ENCODE peak calls at places on chromosome 7, in eight cellular contexts. One of them, this sample, is unnamed. For H3K27me3, the result is how much of the 10 kb centered on the place peaks cover.

GRCh38 chr7:129771928-129772479 is 160.5 kb downstream of the NRF1 start:
- DNase-seq in BE2C: no peak
- DNase-seq in CD4-positive, CD25-positive, alpha-beta regulatory T cell: no peak
- DNase-seq in mesendoderm: peak
- DNase-seq in heart right ventricle: no peak
- DNase-seq in psoas muscle: no peak
- DNase-seq in Panc1: no peak
- DNase-seq in heart left ventricle: no peak
- DNase-seq in this sample: no peak

GRCh38 chr7:4861227-4861626 is 603 bp downstream of the PAPOLB start:
- DNase-seq in CD4-positive, CD25-positive, alpha-beta regulatory T cell: no peak
- DNase-seq in BE2C: no peak
- DNase-seq in mesendoderm: no peak
- DNase-seq in heart right ventricle: no peak
- DNase-seq in Panc1: no peak
- DNase-seq in psoas muscle: no peak
- DNase-seq in heart left ventricle: no peak
- DNase-seq in this sample: no peak

GRCh38 chr7:79159040-79159664 is 294.3 kb downstream of the MAGI2 start:
- DNase-seq in BE2C: no peak
- DNase-seq in mesendoderm: peak
- DNase-seq in heart right ventricle: no peak
- DNase-seq in Panc1: no peak
- DNase-seq in CD4-positive, CD25-positive, alpha-beta regulatory T cell: no peak
- DNase-seq in psoas muscle: no peak
- DNase-seq in heart left ventricle: no peak
- DNase-seq in this sample: no peak

GRCh38 chr7:5694221-5694754 is 87.2 kb downstream of the RNF216 start:
- DNase-seq in heart right ventricle: no peak
- DNase-seq in heart left ventricle: no peak
- DNase-seq in Panc1: no peak
- DNase-seq in mesendoderm: no peak
- DNase-seq in psoas muscle: no peak
- DNase-seq in CD4-positive, CD25-positive, alpha-beta regulatory T cell: no peak
- DNase-seq in BE2C: no peak
- DNase-seq in this sample: peak

GRCh38 chr7:122673951-122674350 is 25.0 kb downstream of the RNF133 start:
- DNase-seq in CD4-positive, CD25-positive, alpha-beta regulatory T cell: no peak
- DNase-seq in psoas muscle: no peak
- DNase-seq in heart left ventricle: no peak
- DNase-seq in mesendoderm: no peak
- DNase-seq in heart right ventricle: no peak
- DNase-seq in Panc1: no peak
- DNase-seq in BE2C: no peak
- DNase-seq in this sample: no peak

GRCh38 chr7:130084037-130084875 is 13.9 kb downstream of the KLHDC10 start:
- DNase-seq in Panc1: no peak
- DNase-seq in heart right ventricle: no peak
- DNase-seq in psoas muscle: no peak
- DNase-seq in CD4-positive, CD25-positive, alpha-beta regulatory T cell: no peak
- DNase-seq in BE2C: no peak
- DNase-seq in mesendoderm: peak
- DNase-seq in heart left ventricle: no peak
- DNase-seq in this sample: no peak

GRCh38 chr7:143884978-143885559 is 16.9 kb downstream of the TCAF1 start:
- DNase-seq in Panc1: no peak
- DNase-seq in heart left ventricle: no peak
- DNase-seq in mesendoderm: peak
- DNase-seq in CD4-positive, CD25-positive, alpha-beta regulatory T cell: no peak
- DNase-seq in BE2C: peak
- DNase-seq in heart right ventricle: peak
- DNase-seq in psoas muscle: peak
- DNase-seq in this sample: peak

GRCh38 chr7:87671-88070 is 104.7 kb upstream of the FAM20C start:
- DNase-seq in heart left ventricle: no peak
- DNase-seq in mesendoderm: no peak
- DNase-seq in psoas muscle: no peak
- DNase-seq in heart right ventricle: no peak
- DNase-seq in CD4-positive, CD25-positive, alpha-beta regulatory T cell: no peak
- DNase-seq in BE2C: no peak
- DNase-seq in Panc1: no peak
- DNase-seq in this sample: no peak

GRCh38 chr7:137950263-137950621 is 51.6 kb downstream of the CREB3L2 start:
- DNase-seq in CD4-positive, CD25-positive, alpha-beta regulatory T cell: no peak
- DNase-seq in psoas muscle: no peak
- DNase-seq in heart right ventricle: no peak
- DNase-seq in BE2C: no peak
- DNase-seq in heart left ventricle: no peak
- DNase-seq in mesendoderm: no peak
- DNase-seq in Panc1: no peak
- DNase-seq in this sample: no peak

GRCh38 chr7:23394828-23395227 is 75.5 kb downstream of the IGF2BP3 start:
- DNase-seq in heart left ventricle: no peak
- DNase-seq in psoas muscle: no peak
- DNase-seq in Panc1: no peak
- DNase-seq in BE2C: no peak
- DNase-seq in CD4-positive, CD25-positive, alpha-beta regulatory T cell: no peak
- DNase-seq in mesendoderm: no peak
- DNase-seq in heart right ventricle: no peak
- DNase-seq in this sample: no peak

GRCh38 chr7:120703585-120704240 is 154.2 kb downstream of the TSPAN12 start:
- DNase-seq in heart right ventricle: no peak
- DNase-seq in Panc1: no peak
- DNase-seq in heart left ventricle: no peak
- DNase-seq in CD4-positive, CD25-positive, alpha-beta regulatory T cell: no peak
- DNase-seq in BE2C: no peak
- DNase-seq in mesendoderm: no peak
- DNase-seq in psoas muscle: no peak
- DNase-seq in this sample: no peak

GRCh38 chr7:17523813-17524741 is 225.6 kb downstream of the AHR start:
- DNase-seq in mesendoderm: no peak
- DNase-seq in heart left ventricle: no peak
- DNase-seq in heart right ventricle: no peak
- DNase-seq in BE2C: no peak
- DNase-seq in CD4-positive, CD25-positive, alpha-beta regulatory T cell: no peak
- DNase-seq in psoas muscle: no peak
- DNase-seq in Panc1: peak
- DNase-seq in this sample: no peak

GRCh38 chr7:148014473-148014872 is 576.1 kb upstream of the C7orf33 start:
- DNase-seq in Panc1: no peak
- DNase-seq in heart right ventricle: no peak
- DNase-seq in CD4-positive, CD25-positive, alpha-beta regulatory T cell: no peak
- DNase-seq in BE2C: no peak
- DNase-seq in heart left ventricle: no peak
- DNase-seq in psoas muscle: no peak
- DNase-seq in mesendoderm: no peak
- DNase-seq in this sample: no peak

GRCh38 chr7:131183076-131183471 is 144.6 kb upstream of the MKLN1 start:
- DNase-seq in mesendoderm: no peak
- DNase-seq in BE2C: no peak
- DNase-seq in heart right ventricle: no peak
- DNase-seq in Panc1: no peak
- DNase-seq in heart left ventricle: no peak
- DNase-seq in psoas muscle: no peak
- DNase-seq in CD4-positive, CD25-positive, alpha-beta regulatory T cell: no peak
- DNase-seq in this sample: no peak

GRCh38 chr7:17947606-17948005 is 7.3 kb upstream of the SNX13 start:
- DNase-seq in mesendoderm: no peak
- DNase-seq in CD4-positive, CD25-positive, alpha-beta regulatory T cell: no peak
- DNase-seq in psoas muscle: no peak
- DNase-seq in heart right ventricle: no peak
- DNase-seq in Panc1: no peak
- DNase-seq in BE2C: no peak
- DNase-seq in heart left ventricle: no peak
- DNase-seq in this sample: no peak

GRCh38 chr7:44720301-44720700 is 28.3 kb upstream of the ZMIZ2 start:
- DNase-seq in CD4-positive, CD25-positive, alpha-beta regulatory T cell: no peak
- DNase-seq in heart right ventricle: no peak
- DNase-seq in mesendoderm: peak
- DNase-seq in Panc1: no peak
- DNase-seq in psoas muscle: no peak
- DNase-seq in BE2C: no peak
- DNase-seq in heart left ventricle: no peak
- DNase-seq in this sample: no peak

GRCh38 chr7:47273088-47273487 is 308.8 kb downstream of the TNS3 start:
- DNase-seq in Panc1: no peak
- DNase-seq in CD4-positive, CD25-positive, alpha-beta regulatory T cell: no peak
- DNase-seq in mesendoderm: peak
- DNase-seq in BE2C: no peak
- DNase-seq in heart left ventricle: no peak
- DNase-seq in psoas muscle: no peak
- DNase-seq in heart right ventricle: no peak
- DNase-seq in this sample: no peak

GRCh38 chr7:129169171-129169643 is 19.2 kb upstream of the SMO start:
- DNase-seq in mesendoderm: peak
- DNase-seq in Panc1: no peak
- DNase-seq in BE2C: no peak
- DNase-seq in CD4-positive, CD25-positive, alpha-beta regulatory T cell: no peak
- DNase-seq in heart left ventricle: peak
- DNase-seq in heart right ventricle: peak
- DNase-seq in psoas muscle: peak
- DNase-seq in this sample: peak

GRCh38 chr7:104156842-104157277 is 51.0 kb downstream of the ORC5 start:
- DNase-seq in BE2C: no peak
- DNase-seq in heart left ventricle: no peak
- DNase-seq in psoas muscle: no peak
- DNase-seq in CD4-positive, CD25-positive, alpha-beta regulatory T cell: no peak
- DNase-seq in heart right ventricle: no peak
- DNase-seq in mesendoderm: peak
- DNase-seq in Panc1: peak
- DNase-seq in this sample: no peak

GRCh38 chr7:132402751-132403245 is 173.5 kb downstream of the PLXNA4 start:
- DNase-seq in BE2C: no peak
- DNase-seq in Panc1: no peak
- DNase-seq in psoas muscle: no peak
- DNase-seq in CD4-positive, CD25-positive, alpha-beta regulatory T cell: no peak
- DNase-seq in mesendoderm: no peak
- DNase-seq in heart left ventricle: no peak
- DNase-seq in heart right ventricle: peak
- DNase-seq in this sample: peak

GRCh38 chr7:20745716-20746115 is 41.0 kb downstream of the SP8 start:
- DNase-seq in heart right ventricle: no peak
- DNase-seq in BE2C: no peak
- DNase-seq in heart left ventricle: no peak
- DNase-seq in psoas muscle: no peak
- DNase-seq in mesendoderm: peak
- DNase-seq in Panc1: no peak
- DNase-seq in CD4-positive, CD25-positive, alpha-beta regulatory T cell: no peak
- DNase-seq in this sample: no peak

GRCh38 chr7:3762146-3762831 is 461.2 kb downstream of the SDK1 start:
- DNase-seq in mesendoderm: no peak
- DNase-seq in Panc1: no peak
- DNase-seq in CD4-positive, CD25-positive, alpha-beta regulatory T cell: no peak
- DNase-seq in BE2C: no peak
- DNase-seq in heart left ventricle: no peak
- DNase-seq in psoas muscle: no peak
- DNase-seq in heart right ventricle: no peak
- DNase-seq in this sample: no peak
- H3K4me3 ChIP-seq in mesendoderm: no peak
- H3K4me3 ChIP-seq in Panc1: peak
- H3K4me3 ChIP-seq in CD4-positive, CD25-positive, alpha-beta regulatory T cell: no peak
- H3K4me3 ChIP-seq in BE2C: no peak
- H3K4me3 ChIP-seq in heart left ventricle: no peak
- H3K4me3 ChIP-seq in psoas muscle: no peak
- H3K4me3 ChIP-seq in heart right ventricle: no peak
- H3K4me3 ChIP-seq in this sample: no peak

GRCh38 chr7:38671901-38672559 is 40.9 kb upstream of the AMPH start:
- DNase-seq in BE2C: no peak
- DNase-seq in mesendoderm: no peak
- DNase-seq in heart right ventricle: no peak
- DNase-seq in Panc1: no peak
- DNase-seq in psoas muscle: no peak
- DNase-seq in heart left ventricle: no peak
- DNase-seq in CD4-positive, CD25-positive, alpha-beta regulatory T cell: no peak
- DNase-seq in this sample: no peak
- H3K27me3 ChIP-seq in BE2C: under half
- H3K27me3 ChIP-seq in mesendoderm: under half
- H3K27me3 ChIP-seq in heart right ventricle: under half
- H3K27me3 ChIP-seq in Panc1: under half
- H3K27me3 ChIP-seq in psoas muscle: under half
- H3K27me3 ChIP-seq in heart left ventricle: under half
- H3K27me3 ChIP-seq in CD4-positive, CD25-positive, alpha-beta regulatory T cell: under half
- H3K27me3 ChIP-seq in this sample: under half

DNA sequence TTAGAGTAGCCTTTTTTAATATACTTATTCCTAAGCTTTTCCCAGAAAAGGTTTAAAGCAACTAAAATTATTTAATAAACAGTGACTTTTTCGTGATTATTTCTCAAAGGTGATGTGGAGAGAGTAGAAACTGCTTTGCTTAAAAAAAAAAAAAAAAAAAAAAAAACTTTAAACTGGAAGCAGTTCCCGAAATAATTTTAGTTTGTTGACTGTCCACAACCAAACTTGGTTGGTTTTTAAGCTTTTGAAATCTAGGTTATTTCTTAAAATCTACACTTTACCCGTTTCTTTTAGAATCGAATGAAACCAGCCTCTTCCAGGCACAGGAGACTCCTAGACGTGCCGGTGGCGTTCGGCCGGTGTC is 7.2 kb downstream of the SKAP2 start:
- DNase-seq in BE2C: no peak
- DNase-seq in CD4-positive, CD25-positive, alpha-beta regulatory T cell: no peak
- DNase-seq in Panc1: no peak
- DNase-seq in heart left ventricle: no peak
- DNase-seq in mesendoderm: no peak
- DNase-seq in psoas muscle: no peak
- DNase-seq in heart right ventricle: no peak
- DNase-seq in this sample: no peak
- H3K4me3 ChIP-seq in BE2C: no peak
- H3K4me3 ChIP-seq in CD4-positive, CD25-positive, alpha-beta regulatory T cell: no peak
- H3K4me3 ChIP-seq in Panc1: peak
- H3K4me3 ChIP-seq in heart left ventricle: no peak
- H3K4me3 ChIP-seq in mesendoderm: no peak
- H3K4me3 ChIP-seq in psoas muscle: peak
- H3K4me3 ChIP-seq in heart right ventricle: no peak
- H3K4me3 ChIP-seq in this sample: no peak

GRCh38 chr7:1236132-1236655 is 3.5 kb downstream of the UNCX start:
- DNase-seq in CD4-positive, CD25-positive, alpha-beta regulatory T cell: no peak
- DNase-seq in Panc1: no peak
- DNase-seq in psoas muscle: peak
- DNase-seq in heart right ventricle: no peak
- DNase-seq in BE2C: no peak
- DNase-seq in heart left ventricle: no peak
- DNase-seq in mesendoderm: peak
- DNase-seq in this sample: no peak

GRCh38 chr7:1236831-1237701 is 4.4 kb downstream of the UNCX start:
- DNase-seq in heart left ventricle: no peak
- DNase-seq in heart right ventricle: no peak
- DNase-seq in mesendoderm: no peak
- DNase-seq in BE2C: no peak
- DNase-seq in CD4-positive, CD25-positive, alpha-beta regulatory T cell: no peak
- DNase-seq in psoas muscle: no peak
- DNase-seq in Panc1: no peak
- DNase-seq in this sample: no peak

GRCh38 chr7:1239455-1240295 is 7.0 kb downstream of the UNCX start:
- DNase-seq in heart left ventricle: no peak
- DNase-seq in Panc1: no peak
- DNase-seq in heart right ventricle: no peak
- DNase-seq in BE2C: no peak
- DNase-seq in CD4-positive, CD25-positive, alpha-beta regulatory T cell: no peak
- DNase-seq in mesendoderm: peak
- DNase-seq in psoas muscle: no peak
- DNase-seq in this sample: no peak

GRCh38 chr7:1238363-1239331 is 6.0 kb downstream of the UNCX start:
- DNase-seq in mesendoderm: peak
- DNase-seq in heart right ventricle: no peak
- DNase-seq in psoas muscle: no peak
- DNase-seq in Panc1: no peak
- DNase-seq in BE2C: no peak
- DNase-seq in heart left ventricle: no peak
- DNase-seq in CD4-positive, CD25-positive, alpha-beta regulatory T cell: no peak
- DNase-seq in this sample: no peak

GRCh38 chr7:1237704-1238255 is 5.1 kb downstream of the UNCX start:
- DNase-seq in CD4-positive, CD25-positive, alpha-beta regulatory T cell: no peak
- DNase-seq in psoas muscle: no peak
- DNase-seq in mesendoderm: no peak
- DNase-seq in heart left ventricle: no peak
- DNase-seq in Panc1: no peak
- DNase-seq in heart right ventricle: no peak
- DNase-seq in BE2C: no peak
- DNase-seq in this sample: no peak
- H3K27me3 ChIP-seq in CD4-positive, CD25-positive, alpha-beta regulatory T cell: under half
- H3K27me3 ChIP-seq in psoas muscle: half or more
- H3K27me3 ChIP-seq in mesendoderm: half or more
- H3K27me3 ChIP-seq in heart left ventricle: half or more
- H3K27me3 ChIP-seq in Panc1: under half
- H3K27me3 ChIP-seq in heart right ventricle: half or more
- H3K27me3 ChIP-seq in BE2C: half or more
- H3K27me3 ChIP-seq in this sample: under half

This sample was measured in uterus.